ENCODE peak calls at places on chromosomes 16 and 17, in ten cellular contexts. One of them, this sample, is unnamed.

GRCh38 chr16:49405123-49405522 is 31.5 kb downstream of the C16orf78 start:
- DNase-seq in hypothalamus: no peak
- DNase-seq in fibroblast of the conjunctiva: no peak
- DNase-seq in Right ventricle myocardium superior: no peak
- DNase-seq in AG08395: no peak
- DNase-seq in NCI-H1417: no peak
- DNase-seq in activated B cell treated with CpG ODN at 0.5 μM for 24 hours: no peak
- DNase-seq in kidney: no peak
- DNase-seq in activated effector memory CD4-positive, alpha-beta T cell treated with anti-CD3 and anti-CD28 coated beads, Interleukin-2, amount 50 U/mL, for 16 hours: no peak
- DNase-seq in AG09309: no peak
- DNase-seq in this sample: no peak

GRCh38 chr17:75722542-75723095 is 1.4 kb downstream of the ITGB4 start:
- DNase-seq in hypothalamus: no peak
- DNase-seq in fibroblast of the conjunctiva: no peak
- DNase-seq in Right ventricle myocardium superior: no peak
- DNase-seq in AG08395: no peak
- DNase-seq in NCI-H1417: no peak
- DNase-seq in activated B cell treated with CpG ODN at 0.5 μM for 24 hours: no peak
- DNase-seq in kidney: peak
- DNase-seq in activated effector memory CD4-positive, alpha-beta T cell treated with anti-CD3 and anti-CD28 coated beads, Interleukin-2, amount 50 U/mL, for 16 hours: no peak
- DNase-seq in AG09309: no peak
- DNase-seq in this sample: no peak

GRCh38 chr17:4301066-4301465 is 37.3 kb upstream of the ANKFY1 start:
- DNase-seq in hypothalamus: peak
- DNase-seq in fibroblast of the conjunctiva: no peak
- DNase-seq in Right ventricle myocardium superior: no peak
- DNase-seq in AG08395: no peak
- DNase-seq in NCI-H1417: no peak
- DNase-seq in activated B cell treated with CpG ODN at 0.5 μM for 24 hours: no peak
- DNase-seq in kidney: no peak
- DNase-seq in activated effector memory CD4-positive, alpha-beta T cell treated with anti-CD3 and anti-CD28 coated beads, Interleukin-2, amount 50 U/mL, for 16 hours: no peak
- DNase-seq in AG09309: no peak
- DNase-seq in this sample: no peak

GRCh38 chr16:52741386-52741785 is 194.4 kb upstream of the TOX3 start:
- DNase-seq in hypothalamus: no peak
- DNase-seq in fibroblast of the conjunctiva: no peak
- DNase-seq in Right ventricle myocardium superior: no peak
- DNase-seq in AG08395: no peak
- DNase-seq in NCI-H1417: no peak
- DNase-seq in activated B cell treated with CpG ODN at 0.5 μM for 24 hours: no peak
- DNase-seq in kidney: no peak
- DNase-seq in activated effector memory CD4-positive, alpha-beta T cell treated with anti-CD3 and anti-CD28 coated beads, Interleukin-2, amount 50 U/mL, for 16 hours: no peak
- DNase-seq in AG09309: no peak
- DNase-seq in this sample: no peak

GRCh38 chr17:79842656-79843474 is 3.6 kb upstream of the CBX4 start:
- DNase-seq in hypothalamus: no peak
- DNase-seq in fibroblast of the conjunctiva: no peak
- DNase-seq in Right ventricle myocardium superior: no peak
- DNase-seq in AG08395: no peak
- DNase-seq in NCI-H1417: no peak
- DNase-seq in activated B cell treated with CpG ODN at 0.5 μM for 24 hours: peak
- DNase-seq in kidney: no peak
- DNase-seq in activated effector memory CD4-positive, alpha-beta T cell treated with anti-CD3 and anti-CD28 coated beads, Interleukin-2, amount 50 U/mL, for 16 hours: no peak
- DNase-seq in AG09309: no peak
- DNase-seq in this sample: peak

GRCh38 chr17:67559381-67559966 is 158.3 kb upstream of the NOL11 start:
- DNase-seq in hypothalamus: no peak
- DNase-seq in fibroblast of the conjunctiva: no peak
- DNase-seq in Right ventricle myocardium superior: no peak
- DNase-seq in AG08395: no peak
- DNase-seq in NCI-H1417: no peak
- DNase-seq in activated B cell treated with CpG ODN at 0.5 μM for 24 hours: no peak
- DNase-seq in kidney: no peak
- DNase-seq in activated effector memory CD4-positive, alpha-beta T cell treated with anti-CD3 and anti-CD28 coated beads, Interleukin-2, amount 50 U/mL, for 16 hours: no peak
- DNase-seq in AG09309: no peak
- DNase-seq in this sample: no peak

GRCh38 chr17:78416791-78417530 is 38.5 kb downstream of the PGS1 start:
- DNase-seq in hypothalamus: no peak
- DNase-seq in fibroblast of the conjunctiva: no peak
- DNase-seq in Right ventricle myocardium superior: no peak
- DNase-seq in AG08395: no peak
- DNase-seq in NCI-H1417: peak
- DNase-seq in activated B cell treated with CpG ODN at 0.5 μM for 24 hours: no peak
- DNase-seq in kidney: peak
- DNase-seq in activated effector memory CD4-positive, alpha-beta T cell treated with anti-CD3 and anti-CD28 coated beads, Interleukin-2, amount 50 U/mL, for 16 hours: no peak
- DNase-seq in AG09309: no peak
- DNase-seq in this sample: no peak

GRCh38 chr16:20904507-20905079 is 4.0 kb downstream of the LYRM1 start:
- DNase-seq in hypothalamus: no peak
- DNase-seq in fibroblast of the conjunctiva: no peak
- DNase-seq in Right ventricle myocardium superior: no peak
- DNase-seq in AG08395: peak
- DNase-seq in NCI-H1417: no peak
- DNase-seq in activated B cell treated with CpG ODN at 0.5 μM for 24 hours: no peak
- DNase-seq in kidney: no peak
- DNase-seq in activated effector memory CD4-positive, alpha-beta T cell treated with anti-CD3 and anti-CD28 coated beads, Interleukin-2, amount 50 U/mL, for 16 hours: no peak
- DNase-seq in AG09309: peak
- DNase-seq in this sample: no peak

GRCh38 chr17:44968225-44969143 is at the start of gene C1QL1:
- DNase-seq in hypothalamus: peak
- DNase-seq in fibroblast of the conjunctiva: peak
- DNase-seq in Right ventricle myocardium superior: peak
- DNase-seq in AG08395: peak
- DNase-seq in NCI-H1417: peak
- DNase-seq in activated B cell treated with CpG ODN at 0.5 μM for 24 hours: peak
- DNase-seq in kidney: peak
- DNase-seq in activated effector memory CD4-positive, alpha-beta T cell treated with anti-CD3 and anti-CD28 coated beads, Interleukin-2, amount 50 U/mL, for 16 hours: peak
- DNase-seq in AG09309: no peak
- DNase-seq in this sample: peak

GRCh38 chr16:27080870-27081269 is 14.1 kb downstream of the C16orf82 start:
- DNase-seq in hypothalamus: no peak
- DNase-seq in fibroblast of the conjunctiva: no peak
- DNase-seq in Right ventricle myocardium superior: no peak
- DNase-seq in AG08395: peak
- DNase-seq in NCI-H1417: no peak
- DNase-seq in activated B cell treated with CpG ODN at 0.5 μM for 24 hours: no peak
- DNase-seq in kidney: no peak
- DNase-seq in activated effector memory CD4-positive, alpha-beta T cell treated with anti-CD3 and anti-CD28 coated beads, Interleukin-2, amount 50 U/mL, for 16 hours: peak
- DNase-seq in AG09309: no peak
- DNase-seq in this sample: no peak

GRCh38 chr16:79055251-79055972 is 545.1 kb downstream of the MAF start:
- DNase-seq in hypothalamus: no peak
- DNase-seq in fibroblast of the conjunctiva: no peak
- DNase-seq in Right ventricle myocardium superior: no peak
- DNase-seq in AG08395: no peak
- DNase-seq in NCI-H1417: no peak
- DNase-seq in activated B cell treated with CpG ODN at 0.5 μM for 24 hours: no peak
- DNase-seq in kidney: no peak
- DNase-seq in activated effector memory CD4-positive, alpha-beta T cell treated with anti-CD3 and anti-CD28 coated beads, Interleukin-2, amount 50 U/mL, for 16 hours: no peak
- DNase-seq in AG09309: no peak
- DNase-seq in this sample: no peak

GRCh38 chr16:71288570-71288889 is 672 bp downstream of the CMTR2 start:
- DNase-seq in hypothalamus: no peak
- DNase-seq in fibroblast of the conjunctiva: no peak
- DNase-seq in Right ventricle myocardium superior: no peak
- DNase-seq in AG08395: no peak
- DNase-seq in NCI-H1417: no peak
- DNase-seq in activated B cell treated with CpG ODN at 0.5 μM for 24 hours: no peak
- DNase-seq in kidney: no peak
- DNase-seq in activated effector memory CD4-positive, alpha-beta T cell treated with anti-CD3 and anti-CD28 coated beads, Interleukin-2, amount 50 U/mL, for 16 hours: no peak
- DNase-seq in AG09309: no peak
- DNase-seq in this sample: no peak

GRCh38 chr16:58331024-58331707 is 36.3 kb upstream of the PRSS54 start:
- DNase-seq in hypothalamus: no peak
- DNase-seq in fibroblast of the conjunctiva: no peak
- DNase-seq in Right ventricle myocardium superior: no peak
- DNase-seq in AG08395: no peak
- DNase-seq in NCI-H1417: peak
- DNase-seq in activated B cell treated with CpG ODN at 0.5 μM for 24 hours: no peak
- DNase-seq in kidney: no peak
- DNase-seq in activated effector memory CD4-positive, alpha-beta T cell treated with anti-CD3 and anti-CD28 coated beads, Interleukin-2, amount 50 U/mL, for 16 hours: no peak
- DNase-seq in AG09309: no peak
- DNase-seq in this sample: no peak

GRCh38 chr16:57637424-57637823 is 9.0 kb downstream of the ADGRG1 start:
- DNase-seq in hypothalamus: peak
- DNase-seq in fibroblast of the conjunctiva: no peak
- DNase-seq in Right ventricle myocardium superior: peak
- DNase-seq in AG08395: no peak
- DNase-seq in NCI-H1417: no peak
- DNase-seq in activated B cell treated with CpG ODN at 0.5 μM for 24 hours: no peak
- DNase-seq in kidney: no peak
- DNase-seq in activated effector memory CD4-positive, alpha-beta T cell treated with anti-CD3 and anti-CD28 coated beads, Interleukin-2, amount 50 U/mL, for 16 hours: no peak
- DNase-seq in AG09309: no peak
- DNase-seq in this sample: no peak

GRCh38 chr16:53372942-53373871 is 61.1 kb upstream of the RBL2 start:
- DNase-seq in hypothalamus: no peak
- DNase-seq in fibroblast of the conjunctiva: no peak
- DNase-seq in Right ventricle myocardium superior: peak
- DNase-seq in AG08395: no peak
- DNase-seq in NCI-H1417: peak
- DNase-seq in activated B cell treated with CpG ODN at 0.5 μM for 24 hours: peak
- DNase-seq in kidney: peak
- DNase-seq in activated effector memory CD4-positive, alpha-beta T cell treated with anti-CD3 and anti-CD28 coated beads, Interleukin-2, amount 50 U/mL, for 16 hours: peak
- DNase-seq in AG09309: no peak
- DNase-seq in this sample: peak

GRCh38 chr17:7884581-7885356 is 3.8 kb upstream of the CHD3 start:
- DNase-seq in hypothalamus: no peak
- DNase-seq in fibroblast of the conjunctiva: no peak
- DNase-seq in Right ventricle myocardium superior: no peak
- DNase-seq in AG08395: no peak
- DNase-seq in NCI-H1417: no peak
- DNase-seq in activated B cell treated with CpG ODN at 0.5 μM for 24 hours: peak
- DNase-seq in kidney: peak
- DNase-seq in activated effector memory CD4-positive, alpha-beta T cell treated with anti-CD3 and anti-CD28 coated beads, Interleukin-2, amount 50 U/mL, for 16 hours: peak
- DNase-seq in AG09309: no peak
- DNase-seq in this sample: peak

GRCh38 chr17:76940738-76941350 is 72.6 kb downstream of the MGAT5B start:
- DNase-seq in hypothalamus: no peak
- DNase-seq in fibroblast of the conjunctiva: no peak
- DNase-seq in Right ventricle myocardium superior: no peak
- DNase-seq in AG08395: no peak
- DNase-seq in NCI-H1417: no peak
- DNase-seq in activated B cell treated with CpG ODN at 0.5 μM for 24 hours: no peak
- DNase-seq in kidney: no peak
- DNase-seq in activated effector memory CD4-positive, alpha-beta T cell treated with anti-CD3 and anti-CD28 coated beads, Interleukin-2, amount 50 U/mL, for 16 hours: no peak
- DNase-seq in AG09309: no peak
- DNase-seq in this sample: no peak

GRCh38 chr16:11224894-11225676 is 30.9 kb downstream of the SOCS1 start:
- DNase-seq in hypothalamus: no peak
- DNase-seq in fibroblast of the conjunctiva: no peak
- DNase-seq in Right ventricle myocardium superior: peak
- DNase-seq in AG08395: peak
- DNase-seq in NCI-H1417: no peak
- DNase-seq in activated B cell treated with CpG ODN at 0.5 μM for 24 hours: peak
- DNase-seq in kidney: peak
- DNase-seq in activated effector memory CD4-positive, alpha-beta T cell treated with anti-CD3 and anti-CD28 coated beads, Interleukin-2, amount 50 U/mL, for 16 hours: peak
- DNase-seq in AG09309: no peak
- DNase-seq in this sample: peak

GRCh38 chr17:82283208-82283749 is 9.8 kb upstream of the CSNK1D start:
- DNase-seq in hypothalamus: no peak
- DNase-seq in fibroblast of the conjunctiva: no peak
- DNase-seq in Right ventricle myocardium superior: no peak
- DNase-seq in AG08395: peak
- DNase-seq in NCI-H1417: peak
- DNase-seq in activated B cell treated with CpG ODN at 0.5 μM for 24 hours: no peak
- DNase-seq in kidney: peak
- DNase-seq in activated effector memory CD4-positive, alpha-beta T cell treated with anti-CD3 and anti-CD28 coated beads, Interleukin-2, amount 50 U/mL, for 16 hours: peak
- DNase-seq in AG09309: no peak
- DNase-seq in this sample: peak

GRCh38 chr17:39668141-39668924 is at the start of gene PNMT:
- DNase-seq in hypothalamus: peak
- DNase-seq in fibroblast of the conjunctiva: peak
- DNase-seq in Right ventricle myocardium superior: peak
- DNase-seq in AG08395: peak
- DNase-seq in NCI-H1417: peak
- DNase-seq in activated B cell treated with CpG ODN at 0.5 μM for 24 hours: peak
- DNase-seq in kidney: peak
- DNase-seq in activated effector memory CD4-positive, alpha-beta T cell treated with anti-CD3 and anti-CD28 coated beads, Interleukin-2, amount 50 U/mL, for 16 hours: peak
- DNase-seq in AG09309: no peak
- DNase-seq in this sample: peak

GRCh38 chr17:1907818-1908698 is 78.3 kb downstream of the RPA1 start:
- DNase-seq in hypothalamus: no peak
- DNase-seq in fibroblast of the conjunctiva: peak
- DNase-seq in Right ventricle myocardium superior: no peak
- DNase-seq in AG08395: peak
- DNase-seq in NCI-H1417: no peak
- DNase-seq in activated B cell treated with CpG ODN at 0.5 μM for 24 hours: no peak
- DNase-seq in kidney: no peak
- DNase-seq in activated effector memory CD4-positive, alpha-beta T cell treated with anti-CD3 and anti-CD28 coated beads, Interleukin-2, amount 50 U/mL, for 16 hours: peak
- DNase-seq in AG09309: no peak
- DNase-seq in this sample: no peak

GRCh38 chr17:83127431-83128160 is 48.2 kb downstream of the METRNL start:
- DNase-seq in hypothalamus: no peak
- DNase-seq in fibroblast of the conjunctiva: no peak
- DNase-seq in Right ventricle myocardium superior: peak
- DNase-seq in AG08395: no peak
- DNase-seq in NCI-H1417: no peak
- DNase-seq in activated B cell treated with CpG ODN at 0.5 μM for 24 hours: no peak
- DNase-seq in kidney: peak
- DNase-seq in activated effector memory CD4-positive, alpha-beta T cell treated with anti-CD3 and anti-CD28 coated beads, Interleukin-2, amount 50 U/mL, for 16 hours: peak
- DNase-seq in AG09309: no peak
- DNase-seq in this sample: no peak

GRCh38 chr17:80605326-80606066 is 60.9 kb downstream of the RPTOR start:
- DNase-seq in hypothalamus: no peak
- DNase-seq in fibroblast of the conjunctiva: no peak
- DNase-seq in Right ventricle myocardium superior: no peak
- DNase-seq in AG08395: peak
- DNase-seq in NCI-H1417: no peak
- DNase-seq in activated B cell treated with CpG ODN at 0.5 μM for 24 hours: peak
- DNase-seq in kidney: no peak
- DNase-seq in activated effector memory CD4-positive, alpha-beta T cell treated with anti-CD3 and anti-CD28 coated beads, Interleukin-2, amount 50 U/mL, for 16 hours: peak
- DNase-seq in AG09309: no peak
- DNase-seq in this sample: peak

GRCh38 chr16:15961060-15961511 is 11.7 kb downstream of the ABCC1 start:
- DNase-seq in hypothalamus: no peak
- DNase-seq in fibroblast of the conjunctiva: no peak
- DNase-seq in Right ventricle myocardium superior: no peak
- DNase-seq in AG08395: no peak
- DNase-seq in NCI-H1417: no peak
- DNase-seq in activated B cell treated with CpG ODN at 0.5 μM for 24 hours: no peak
- DNase-seq in kidney: no peak
- DNase-seq in activated effector memory CD4-positive, alpha-beta T cell treated with anti-CD3 and anti-CD28 coated beads, Interleukin-2, amount 50 U/mL, for 16 hours: peak
- DNase-seq in AG09309: no peak
- DNase-seq in this sample: peak

GRCh38 chr17:27389542-27390140 is 66.6 kb upstream of the KSR1 start:
- DNase-seq in hypothalamus: no peak
- DNase-seq in fibroblast of the conjunctiva: no peak
- DNase-seq in Right ventricle myocardium superior: no peak
- DNase-seq in AG08395: no peak
- DNase-seq in NCI-H1417: no peak
- DNase-seq in activated B cell treated with CpG ODN at 0.5 μM for 24 hours: no peak
- DNase-seq in kidney: no peak
- DNase-seq in activated effector memory CD4-positive, alpha-beta T cell treated with anti-CD3 and anti-CD28 coated beads, Interleukin-2, amount 50 U/mL, for 16 hours: no peak
- DNase-seq in AG09309: no peak
- DNase-seq in this sample: no peak

GRCh38 chr16:72066747-72067146 is 3.7 kb downstream of the HPR start:
- DNase-seq in hypothalamus: no peak
- DNase-seq in fibroblast of the conjunctiva: peak
- DNase-seq in Right ventricle myocardium superior: no peak
- DNase-seq in AG08395: peak
- DNase-seq in NCI-H1417: peak
- DNase-seq in activated B cell treated with CpG ODN at 0.5 μM for 24 hours: no peak
- DNase-seq in kidney: no peak
- DNase-seq in activated effector memory CD4-positive, alpha-beta T cell treated with anti-CD3 and anti-CD28 coated beads, Interleukin-2, amount 50 U/mL, for 16 hours: no peak
- DNase-seq in AG09309: peak
- DNase-seq in this sample: no peak

GRCh38 chr17:78131172-78132085 is 858 bp downstream of the TMC8 start:
- DNase-seq in hypothalamus: peak
- DNase-seq in fibroblast of the conjunctiva: no peak
- DNase-seq in Right ventricle myocardium superior: no peak
- DNase-seq in AG08395: no peak
- DNase-seq in NCI-H1417: no peak
- DNase-seq in activated B cell treated with CpG ODN at 0.5 μM for 24 hours: no peak
- DNase-seq in kidney: peak
- DNase-seq in activated effector memory CD4-positive, alpha-beta T cell treated with anti-CD3 and anti-CD28 coated beads, Interleukin-2, amount 50 U/mL, for 16 hours: peak
- DNase-seq in AG09309: no peak
- DNase-seq in this sample: peak

GRCh38 chr16:87317766-87318121 is 552 bp upstream of the C16orf95 start:
- DNase-seq in hypothalamus: no peak
- DNase-seq in fibroblast of the conjunctiva: peak
- DNase-seq in Right ventricle myocardium superior: peak
- DNase-seq in AG08395: peak
- DNase-seq in NCI-H1417: no peak
- DNase-seq in activated B cell treated with CpG ODN at 0.5 μM for 24 hours: no peak
- DNase-seq in kidney: peak
- DNase-seq in activated effector memory CD4-positive, alpha-beta T cell treated with anti-CD3 and anti-CD28 coated beads, Interleukin-2, amount 50 U/mL, for 16 hours: peak
- DNase-seq in AG09309: no peak
- DNase-seq in this sample: peak